ENCODE peak calls at places on chromosomes 3 and 15, in five cellular contexts. H is prostate gland, B is lower lobe of right lung, T is IMR-90, R is pancreas. K is an unnamed sample.

GRCh38 chr3:16828815-16829214 is 55.9 kb upstream of the PLCL2 start:
- DNase-seq in T (peak; percentile 26), R (peak; percentile 56), B (peak; percentile 46), H (no peak), K (peak; percentile 34)

GRCh38 chr3:31179768-31180167 is 285.3 kb upstream of the GADL1 start:
- DNase-seq in R (no peak), B (no peak), H (no peak), T (no peak), K (no peak)

GRCh38 chr3:95289295-95289694 is 1226.4 kb downstream of the NSUN3 start:
- DNase-seq in T (peak; percentile 34), B (no peak), R (no peak), H (no peak), K (no peak)

GRCh38 chr3:20060924-20061323 is 20.7 kb downstream of the KAT2B start:
- DNase-seq in H (no peak), B (no peak), T (peak; percentile 48), R (no peak), K (no peak)

GRCh38 chr3:149514471-149514870 is 40.0 kb downstream of the TM4SF4 start:
- DNase-seq in H (no peak), T (no peak), B (no peak), R (no peak), K (no peak)

GRCh38 chr15:41501191-41501917 is 7.7 kb downstream of the ITPKA start:
- DNase-seq in H (no peak), B (no peak), R (peak; percentile 62), T (peak; percentile 44), K (no peak)

GRCh38 chr3:164174049-164174448 is 904.2 kb downstream of the SI start:
- DNase-seq in T (no peak), H (no peak), R (no peak), B (no peak), K (no peak)

GRCh38 chr3:23055733-23056376 is 147.3 kb upstream of the UBE2E2 start:
- DNase-seq in R (no peak), B (no peak), T (peak; percentile 76), H (no peak), K (no peak)

GRCh38 chr3:165185707-165186327 is 10.4 kb downstream of the SLITRK3 start:
- DNase-seq in B (peak; percentile 22), T (peak; percentile 52), H (peak; percentile 37), R (no peak), K (no peak)

GRCh38 chr15:31325432-31325975 is 1.1 kb upstream of the KLF13 start:
- DNase-seq in R (no peak), B (peak; percentile 87), H (peak; percentile 66), T (peak; percentile 6), K (peak; percentile 83)

GRCh38 chr3:123628996-123629746 is 44.3 kb upstream of the HACD2 start:
- DNase-seq in H (no peak), T (no peak), B (no peak), R (no peak), K (no peak)

GRCh38 chr3:116148881-116149530 is 296.3 kb downstream of the LSAMP start:
- DNase-seq in R (no peak), H (no peak), B (no peak), T (peak; percentile 63), K (no peak)

GRCh38 chr3:121748638-121749275 is 784 bp downstream of the GOLGB1 start:
- DNase-seq in H (no peak), T (peak; percentile 50), B (peak; percentile 81), R (no peak), K (peak; percentile 3)

GRCh38 chr3:63912768-63913588 is 795 bp upstream of the SCAANT1 start:
- DNase-seq in H (peak; percentile 51), R (peak; percentile 75), B (peak; percentile 82), T (peak; percentile 78), K (peak; percentile 43)

GRCh38 chr3:16357698-16358097 is 92.7 kb downstream of the OXNAD1 start:
- DNase-seq in B (no peak), H (no peak), R (no peak), T (no peak), K (no peak)

GRCh38 chr3:109930592-109930991 is 593.2 kb upstream of the DPPA4 start:
- DNase-seq in H (no peak), T (no peak), R (no peak), B (no peak), K (no peak)

GRCh38 chr15:43777293-43777819 is 590 bp upstream of the ELL3 start:
- DNase-seq in T (peak; percentile 55), R (peak; percentile 87), H (peak; percentile 71), B (peak; percentile 88), K (peak; percentile 85)

GRCh38 chr3:129519449-129519848 is 9.0 kb upstream of the RHO start:
- DNase-seq in H (no peak), B (no peak), R (no peak), T (no peak), K (no peak)

GRCh38 chr3:97993526-97993925 is 21.3 kb upstream of the RIOX2 start:
- DNase-seq in H (no peak), R (no peak), B (no peak), T (no peak), K (no peak)

GRCh38 chr3:42501681-42502428 is 588 bp upstream of the VIPR1 start:
- DNase-seq in T (peak; percentile 2), H (peak; percentile 76), B (peak; percentile 77), R (peak; percentile 81), K (peak; percentile 72)

GRCh38 chr3:135106445-135106844 is 311.4 kb downstream of the EPHB1 start:
- DNase-seq in R (no peak), T (peak; percentile 5), B (no peak), H (no peak), K (no peak)

GRCh38 chr3:141380279-141380678 is 12.0 kb downstream of the ZBTB38 start:
- DNase-seq in B (no peak), R (no peak), T (no peak), H (no peak), K (no peak)

GRCh38 chr3:89179355-89179997 is 72.1 kb downstream of the EPHA3 start:
- DNase-seq in B (no peak), R (no peak), H (peak; percentile 45), T (no peak), K (no peak)

GRCh38 chr3:71847794-71848193 is 62.8 kb upstream of the PROK2 start:
- DNase-seq in H (no peak), R (no peak), T (no peak), B (no peak), K (no peak)

GRCh38 chr3:126448141-126448892 is 27.4 kb downstream of the ZXDC start:
- DNase-seq in T (no peak), B (no peak), R (no peak), H (no peak), K (no peak)

GRCh38 chr3:39434574-39434973 is 28.1 kb downstream of the RPSA start:
- DNase-seq in R (no peak), T (peak; percentile 27), H (no peak), B (no peak), K (no peak)

DNA sequence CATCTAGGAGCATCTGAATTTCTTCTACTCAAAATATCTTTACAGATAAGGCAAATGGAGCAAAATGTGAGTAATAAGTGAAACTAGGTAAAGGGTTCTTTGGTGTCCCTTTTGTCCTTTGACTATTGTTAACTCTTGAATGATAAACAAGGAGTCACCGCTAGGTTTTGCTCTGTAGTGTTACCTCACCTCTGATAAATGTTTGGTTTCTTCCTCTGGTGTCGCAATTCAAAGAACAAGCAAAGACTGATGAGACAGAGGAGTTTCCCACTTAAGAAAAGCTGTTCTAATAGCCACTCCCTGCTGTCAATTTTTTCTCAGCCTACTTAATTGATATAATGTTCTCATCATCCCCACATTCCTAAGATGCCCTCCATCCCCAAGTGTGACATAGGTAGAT is 925.9 kb downstream of the IGSF11 start:
- DNase-seq in R (no peak), B (no peak), H (no peak), T (no peak), K (no peak)
- H3K27ac ChIP-seq in R (no peak overlapping the region), B (no peak overlapping the region), H (no peak overlapping the region), T (no peak overlapping the region), K (no peak overlapping the region)

DNA sequence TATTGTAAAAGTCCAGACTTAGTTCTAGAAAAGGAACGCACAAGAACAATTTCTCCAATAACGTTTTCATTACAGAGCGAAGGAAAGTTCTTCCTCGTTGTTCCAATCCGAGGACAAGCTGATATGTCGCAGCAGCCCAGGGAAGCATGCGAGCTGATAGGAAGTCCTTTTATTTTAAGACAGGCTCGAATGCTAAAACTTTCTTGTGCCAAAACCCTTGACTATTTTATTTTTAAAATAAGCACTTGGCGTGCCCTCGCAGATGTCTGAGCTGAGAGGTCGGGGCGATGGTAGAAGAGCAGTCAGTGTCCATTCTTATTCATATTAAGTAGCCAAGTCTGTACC is 433 bp upstream of the MITF start:
- DNase-seq in T (no peak), R (no peak), H (no peak), B (no peak), K (no peak)
- H3K27me3 ChIP-seq in T (peaks cover 3% of the 10 kb centered on the region), R (no peaks in the 10 kb centered on the region), H (no peaks in the 10 kb centered on the region), B (no peaks in the 10 kb centered on the region), K (no peaks in the 10 kb centered on the region)

GRCh38 chr3:69762790-69763229 is 23.5 kb downstream of the MITF start:
- DNase-seq in B (no peak), H (no peak), T (no peak), R (no peak), K (no peak)

GRCh38 chr3:69763458-69763857 is 24.2 kb downstream of the MITF start:
- DNase-seq in B (no peak), R (no peak), T (no peak), H (no peak), K (no peak)

GRCh38 chr3:69763976-69764851 is 24.9 kb downstream of the MITF start:
- DNase-seq in T (no peak), R (no peak), H (no peak), B (no peak), K (no peak)

GRCh38 chr3:69767571-69767970 is 28.3 kb downstream of the MITF start:
- DNase-seq in H (no peak), R (no peak), T (no peak), B (no peak), K (no peak)

GRCh38 chr3:69764861-69765260 is 25.6 kb downstream of the MITF start:
- DNase-seq in B (no peak), R (no peak), H (no peak), T (no peak), K (no peak)
- H3K27ac ChIP-seq in B (peak overlapping the region; percentile 39), R (no peak overlapping the region), H (peak overlapping the region; percentile 26), T (peak overlapping the region; percentile 2), K (no peak overlapping the region)

GRCh38 chr15:65374831-65375401 is 2.9 kb downstream of the IGDCC3 start:
- DNase-seq in R (peak; percentile 28), H (no peak), T (peak; percentile 31), B (no peak), K (no peak)

GRCh38 chr15:65377976-65378366 is at the start of gene IGDCC3:
- DNase-seq in B (no peak), R (no peak), H (no peak), T (no peak), K (no peak)

GRCh38 chr15:65377105-65377975 is 462 bp downstream of the IGDCC3 start:
- DNase-seq in H (no peak), R (peak; percentile 74), B (no peak), T (no peak), K (no peak)

GRCh38 chr15:65375871-65376552 is 1.8 kb downstream of the IGDCC3 start:
- DNase-seq in T (no peak), B (no peak), R (peak; percentile 21), H (no peak), K (no peak)

DNA sequence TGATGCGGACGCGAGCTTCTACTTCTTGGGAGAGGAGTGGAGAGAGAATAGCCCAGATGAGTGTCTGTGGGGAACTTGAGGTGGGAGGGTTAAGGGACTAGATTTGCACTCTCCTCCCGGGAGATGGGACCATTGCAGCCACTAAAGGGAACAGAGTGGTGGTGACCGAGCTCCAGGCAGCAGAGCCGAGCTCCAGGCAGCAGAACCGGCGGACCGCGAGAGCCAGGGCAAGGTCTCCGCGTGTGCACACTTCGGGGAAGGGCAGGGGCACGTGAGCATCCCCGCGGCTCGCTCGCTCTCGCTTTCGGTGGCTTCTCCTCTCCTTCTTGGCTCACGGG is 1.1 kb downstream of the IGDCC3 start:
- DNase-seq in T (no peak), H (no peak), B (no peak), R (no peak), K (no peak)
- H3K27me3 ChIP-seq in T (peaks cover 65% of the 10 kb centered on the region), H (no peaks in the 10 kb centered on the region), B (peaks cover 70% of the 10 kb centered on the region), R (no peaks in the 10 kb centered on the region), K (peaks cover 41% of the 10 kb centered on the region)

K was measured in CD8-positive, alpha-beta memory T cell.